ENCODE peak calls at places on chromosomes 3 and 15, in four cellular contexts. B is activated naive CD4-positive, alpha-beta T cell; K is Panc1; U is GM18507. O is an unnamed sample.
A peak's percentile ranks its signal among the peaks of the same experiment; 100 is the strongest.

GRCh38 chr3:172084871-172085556 is 45.6 kb downstream of the FNDC3B start:
- DNase-seq in B (no peak), K (no peak), U (no peak), O (no peak)

GRCh38 chr15:41546846-41547786 is 3.1 kb upstream of the RPAP1 start:
- DNase-seq in B (no peak), K (no peak), U (no peak), O (no peak)

GRCh38 chr3:196835081-196835480 is 32.6 kb upstream of the SENP5 start:
- DNase-seq in B (no peak), K (no peak), U (no peak), O (no peak)

GRCh38 chr3:107413264-107413663 is 36.0 kb downstream of the CCDC54 start:
- DNase-seq in B (no peak), K (no peak), U (no peak), O (no peak)

GRCh38 chr15:71386448-71387236 is 271.4 kb downstream of the THSD4 start:
- DNase-seq in B (no peak), K (no peak), U (no peak), O (no peak)

GRCh38 chr3:15875016-15875689 is 77.4 kb upstream of the ANKRD28 start:
- DNase-seq in B (no peak), K (no peak), U (no peak), O (no peak)

GRCh38 chr3:13372126-13372525 is 48.0 kb downstream of the NUP210 start:
- DNase-seq in B (no peak), K (no peak), U (no peak), O (no peak)

GRCh38 chr3:42174679-42175660 is 83.8 kb downstream of the TRAK1 start:
- DNase-seq in B (no peak), K (no peak), U (no peak), O (no peak)

GRCh38 chr3:66904816-66905543 is 93.1 kb upstream of the KBTBD8 start:
- DNase-seq in B (no peak), K (no peak), U (no peak), O (no peak)

GRCh38 chr3:69665026-69665739 is 74.1 kb upstream of the MITF start:
- DNase-seq in B (no peak), K (no peak), U (no peak), O (no peak)

GRCh38 chr3:66066963-66067617 is 28.4 kb upstream of the MAGI1 start:
- DNase-seq in B (no peak), K (no peak), U (no peak), O (no peak)

GRCh38 chr3:58009026-58009748 is 965 bp downstream of the FLNB start:
- DNase-seq in B (peak; percentile 27), K (no peak), U (no peak), O (peak; percentile 48)

GRCh38 chr3:47542614-47543173 is 29.2 kb upstream of the ELP6 start:
- DNase-seq in B (no peak), K (no peak), U (no peak), O (no peak)

GRCh38 chr15:90665288-90666134 is 51.6 kb upstream of the BLM start:
- DNase-seq in B (peak; percentile 38), K (no peak), U (peak; percentile 60), O (peak; percentile 68)

GRCh38 chr15:92616621-92617179 is 38.9 kb downstream of the FAM174B start:
- DNase-seq in B (no peak), K (no peak), U (no peak), O (no peak)

GRCh38 chr15:76512971-76513370 is 176.4 kb downstream of the ISL2 start:
- DNase-seq in B (no peak), K (no peak), U (no peak), O (no peak)

GRCh38 chr15:78374436-78375393 is 34.6 kb downstream of the CRABP1 start:
- DNase-seq in B (no peak), K (no peak), U (no peak), O (no peak)

GRCh38 chr3:191136347-191136746 is 62.7 kb upstream of the OSTN start:
- DNase-seq in B (no peak), K (no peak), U (no peak), O (no peak)

GRCh38 chr3:166425900-166426611 is 588.8 kb upstream of the BCHE start:
- DNase-seq in B (no peak), K (no peak), U (no peak), O (no peak)

GRCh38 chr15:75138016-75138999 is 63.4 kb upstream of the C15orf39 start:
- DNase-seq in B (no peak), K (no peak), U (no peak), O (no peak)

GRCh38 chr3:39415983-39416382 is 9.5 kb downstream of the RPSA start:
- DNase-seq in B (no peak), K (no peak), U (no peak), O (no peak)

GRCh38 chr3:5390221-5390620 is 202.7 kb downstream of the EDEM1 start:
- DNase-seq in B (no peak), K (no peak), U (no peak), O (no peak)